ENCODE peak calls at places on chromosome 4, in four cellular contexts. One of them, this sample, is unnamed.

GRCh38 chr4:91519155-91519554 is 784.6 kb upstream of the GRID2 start:
- DNase-seq in endothelial cell of umbilical vein: no peak
- DNase-seq in IMR-90: no peak
- DNase-seq in fibroblast of lung: no peak
- DNase-seq in this sample: no peak

GRCh38 chr4:123997116-123997515 is 600.5 kb downstream of the SPRY1 start:
- DNase-seq in endothelial cell of umbilical vein: no peak
- DNase-seq in IMR-90: no peak
- DNase-seq in fibroblast of lung: no peak
- DNase-seq in this sample: no peak

GRCh38 chr4:48543796-48544195 is 53.7 kb downstream of the ZAR1 start:
- DNase-seq in endothelial cell of umbilical vein: peak
- DNase-seq in IMR-90: peak
- DNase-seq in fibroblast of lung: no peak
- DNase-seq in this sample: peak

GRCh38 chr4:174365018-174365587 is 81.4 kb downstream of the CEP44 start:
- DNase-seq in endothelial cell of umbilical vein: peak
- DNase-seq in IMR-90: peak
- DNase-seq in fibroblast of lung: peak
- DNase-seq in this sample: peak

GRCh38 chr4:5998333-5998936 is 19.8 kb downstream of the C4orf50 start:
- DNase-seq in endothelial cell of umbilical vein: peak
- DNase-seq in IMR-90: peak
- DNase-seq in fibroblast of lung: peak
- DNase-seq in this sample: peak

GRCh38 chr4:146548443-146548842 is 26.7 kb upstream of the SLC10A7 start:
- DNase-seq in endothelial cell of umbilical vein: no peak
- DNase-seq in IMR-90: no peak
- DNase-seq in fibroblast of lung: no peak
- DNase-seq in this sample: no peak

GRCh38 chr4:101954975-101955678 is 164.6 kb downstream of the BANK1 start:
- DNase-seq in endothelial cell of umbilical vein: no peak
- DNase-seq in IMR-90: no peak
- DNase-seq in fibroblast of lung: no peak
- DNase-seq in this sample: peak

GRCh38 chr4:154577324-154577723 is 13.2 kb downstream of the FGA start:
- DNase-seq in endothelial cell of umbilical vein: no peak
- DNase-seq in IMR-90: no peak
- DNase-seq in fibroblast of lung: no peak
- DNase-seq in this sample: no peak

GRCh38 chr4:17447056-17447455 is 64.8 kb downstream of the QDPR start:
- DNase-seq in endothelial cell of umbilical vein: no peak
- DNase-seq in IMR-90: peak
- DNase-seq in fibroblast of lung: no peak
- DNase-seq in this sample: peak

GRCh38 chr4:73573794-73574528 is 46.3 kb downstream of the RASSF6 start:
- DNase-seq in endothelial cell of umbilical vein: peak
- DNase-seq in IMR-90: peak
- DNase-seq in fibroblast of lung: peak
- DNase-seq in this sample: peak

GRCh38 chr4:87260477-87260876 is 40.1 kb upstream of the KLHL8 start:
- DNase-seq in endothelial cell of umbilical vein: no peak
- DNase-seq in IMR-90: peak
- DNase-seq in fibroblast of lung: no peak
- DNase-seq in this sample: no peak

GRCh38 chr4:187603093-187603395 is 392.5 kb upstream of the ZFP42 start:
- DNase-seq in endothelial cell of umbilical vein: no peak
- DNase-seq in IMR-90: peak
- DNase-seq in fibroblast of lung: peak
- DNase-seq in this sample: peak

GRCh38 chr4:185305979-185306442 is 89.7 kb downstream of the LRP2BP start:
- DNase-seq in endothelial cell of umbilical vein: peak
- DNase-seq in IMR-90: peak
- DNase-seq in fibroblast of lung: peak
- DNase-seq in this sample: peak

GRCh38 chr4:140239311-140239710 is 85.3 kb upstream of the MAML3 start:
- DNase-seq in endothelial cell of umbilical vein: no peak
- DNase-seq in IMR-90: no peak
- DNase-seq in fibroblast of lung: no peak
- DNase-seq in this sample: no peak

GRCh38 chr4:140238353-140239041 is 84.5 kb upstream of the MAML3 start:
- DNase-seq in endothelial cell of umbilical vein: peak
- DNase-seq in IMR-90: peak
- DNase-seq in fibroblast of lung: peak
- DNase-seq in this sample: peak

GRCh38 chr4:140242357-140243284 is 88.6 kb upstream of the MAML3 start:
- DNase-seq in endothelial cell of umbilical vein: no peak
- DNase-seq in IMR-90: no peak
- DNase-seq in fibroblast of lung: no peak
- DNase-seq in this sample: no peak

GRCh38 chr4:140237616-140238352 is 83.8 kb upstream of the MAML3 start:
- DNase-seq in endothelial cell of umbilical vein: peak
- DNase-seq in IMR-90: peak
- DNase-seq in fibroblast of lung: peak
- DNase-seq in this sample: peak

DNA sequence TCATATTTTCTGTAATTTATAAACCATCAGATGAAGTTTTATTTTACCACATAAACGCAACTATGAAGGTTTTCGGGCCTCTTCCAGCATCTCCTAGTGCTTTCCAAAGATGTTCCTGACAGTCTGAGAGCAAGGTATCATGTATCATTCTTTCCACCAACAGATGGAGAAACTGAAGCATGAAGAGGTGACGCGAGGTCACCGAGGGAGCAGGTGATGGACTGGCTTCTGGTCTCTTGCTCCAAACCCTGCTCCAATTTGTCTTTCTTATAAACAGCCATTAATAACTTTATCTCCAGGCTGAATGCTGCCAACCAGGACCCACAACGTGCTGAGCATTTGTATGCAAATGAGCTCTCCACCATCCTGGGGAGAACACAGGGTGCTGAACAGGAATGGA is 86.3 kb upstream of the MAML3 start:
- DNase-seq in endothelial cell of umbilical vein: no peak
- DNase-seq in IMR-90: no peak
- DNase-seq in fibroblast of lung: no peak
- DNase-seq in this sample: no peak
- H3K4me2 ChIP-seq in endothelial cell of umbilical vein: no peak
- H3K4me2 ChIP-seq in IMR-90: no peak
- H3K4me2 ChIP-seq in fibroblast of lung: no peak
- H3K4me2 ChIP-seq in this sample: no peak

GRCh38 chr4:100081511-100081910 is 108.8 kb downstream of the DDIT4L start:
- DNase-seq in endothelial cell of umbilical vein: no peak
- DNase-seq in IMR-90: no peak
- DNase-seq in fibroblast of lung: no peak
- DNase-seq in this sample: no peak

GRCh38 chr4:100083289-100083688 is 107.0 kb downstream of the DDIT4L start:
- DNase-seq in endothelial cell of umbilical vein: no peak
- DNase-seq in IMR-90: no peak
- DNase-seq in fibroblast of lung: no peak
- DNase-seq in this sample: no peak

GRCh38 chr4:100084892-100085291 is 105.4 kb downstream of the DDIT4L start:
- DNase-seq in endothelial cell of umbilical vein: no peak
- DNase-seq in IMR-90: no peak
- DNase-seq in fibroblast of lung: no peak
- DNase-seq in this sample: no peak

GRCh38 chr4:100079264-100079663 is 111.0 kb downstream of the DDIT4L start:
- DNase-seq in endothelial cell of umbilical vein: no peak
- DNase-seq in IMR-90: no peak
- DNase-seq in fibroblast of lung: no peak
- DNase-seq in this sample: no peak

GRCh38 chr4:100082852-100083251 is 107.4 kb downstream of the DDIT4L start:
- DNase-seq in endothelial cell of umbilical vein: no peak
- DNase-seq in IMR-90: no peak
- DNase-seq in fibroblast of lung: no peak
- DNase-seq in this sample: no peak
- H3K4me2 ChIP-seq in endothelial cell of umbilical vein: no peak
- H3K4me2 ChIP-seq in IMR-90: no peak
- H3K4me2 ChIP-seq in fibroblast of lung: no peak
- H3K4me2 ChIP-seq in this sample: no peak

GRCh38 chr4:19151684-19152083 is 1100.0 kb upstream of the SLIT2 start:
- DNase-seq in endothelial cell of umbilical vein: no peak
- DNase-seq in IMR-90: no peak
- DNase-seq in fibroblast of lung: no peak
- DNase-seq in this sample: no peak
- H3K4me2 ChIP-seq in endothelial cell of umbilical vein: no peak
- H3K4me2 ChIP-seq in IMR-90: no peak
- H3K4me2 ChIP-seq in fibroblast of lung: no peak
- H3K4me2 ChIP-seq in this sample: no peak

GRCh38 chr4:112510468-112511293 is 5.3 kb downstream of the NEUROG2 start:
- DNase-seq in endothelial cell of umbilical vein: no peak
- DNase-seq in IMR-90: no peak
- DNase-seq in fibroblast of lung: no peak
- DNase-seq in this sample: no peak

GRCh38 chr4:112511294-112512118 is 4.5 kb downstream of the NEUROG2 start:
- DNase-seq in endothelial cell of umbilical vein: no peak
- DNase-seq in IMR-90: no peak
- DNase-seq in fibroblast of lung: no peak
- DNase-seq in this sample: no peak

GRCh38 chr4:112509243-112510190 is 6.5 kb downstream of the NEUROG2 start:
- DNase-seq in endothelial cell of umbilical vein: no peak
- DNase-seq in IMR-90: peak
- DNase-seq in fibroblast of lung: no peak
- DNase-seq in this sample: peak

GRCh38 chr4:112514079-112514448 is 1.9 kb downstream of the NEUROG2 start:
- DNase-seq in endothelial cell of umbilical vein: no peak
- DNase-seq in IMR-90: no peak
- DNase-seq in fibroblast of lung: no peak
- DNase-seq in this sample: no peak

GRCh38 chr4:112510191-112510467 is 5.9 kb downstream of the NEUROG2 start:
- DNase-seq in endothelial cell of umbilical vein: no peak
- DNase-seq in IMR-90: no peak
- DNase-seq in fibroblast of lung: no peak
- DNase-seq in this sample: no peak
- H3K4me2 ChIP-seq in endothelial cell of umbilical vein: peak
- H3K4me2 ChIP-seq in IMR-90: peak
- H3K4me2 ChIP-seq in fibroblast of lung: no peak
- H3K4me2 ChIP-seq in this sample: peak

GRCh38 chr4:2837110-2837903 is 6.3 kb upstream of the ADD1 start:
- DNase-seq in endothelial cell of umbilical vein: no peak
- DNase-seq in IMR-90: no peak
- DNase-seq in fibroblast of lung: no peak
- DNase-seq in this sample: no peak
- H3K4me2 ChIP-seq in endothelial cell of umbilical vein: peak
- H3K4me2 ChIP-seq in IMR-90: no peak
- H3K4me2 ChIP-seq in fibroblast of lung: peak
- H3K4me2 ChIP-seq in this sample: peak

GRCh38 chr4:153223935-153224334 is 19.7 kb downstream of the TRIM2 start:
- DNase-seq in endothelial cell of umbilical vein: peak
- DNase-seq in IMR-90: peak
- DNase-seq in fibroblast of lung: peak
- DNase-seq in this sample: peak
- H3K4me2 ChIP-seq in endothelial cell of umbilical vein: peak
- H3K4me2 ChIP-seq in IMR-90: peak
- H3K4me2 ChIP-seq in fibroblast of lung: peak
- H3K4me2 ChIP-seq in this sample: peak

GRCh38 chr4:66606215-66606614 is 935.9 kb upstream of the EPHA5 start:
- DNase-seq in endothelial cell of umbilical vein: no peak
- DNase-seq in IMR-90: no peak
- DNase-seq in fibroblast of lung: no peak
- DNase-seq in this sample: no peak

GRCh38 chr4:66613591-66613990 is 931.7 kb downstream of the CENPC start:
- DNase-seq in endothelial cell of umbilical vein: no peak
- DNase-seq in IMR-90: no peak
- DNase-seq in fibroblast of lung: no peak
- DNase-seq in this sample: peak

GRCh38 chr4:66604192-66604591 is 933.9 kb upstream of the EPHA5 start:
- DNase-seq in endothelial cell of umbilical vein: no peak
- DNase-seq in IMR-90: no peak
- DNase-seq in fibroblast of lung: no peak
- DNase-seq in this sample: no peak

GRCh38 chr4:66606908-66607307 is 936.6 kb upstream of the EPHA5 start:
- DNase-seq in endothelial cell of umbilical vein: no peak
- DNase-seq in IMR-90: no peak
- DNase-seq in fibroblast of lung: no peak
- DNase-seq in this sample: no peak

GRCh38 chr4:66609014-66609413 is 936.3 kb downstream of the CENPC start:
- DNase-seq in endothelial cell of umbilical vein: no peak
- DNase-seq in IMR-90: no peak
- DNase-seq in fibroblast of lung: no peak
- DNase-seq in this sample: no peak
- H3K4me2 ChIP-seq in endothelial cell of umbilical vein: no peak
- H3K4me2 ChIP-seq in IMR-90: no peak
- H3K4me2 ChIP-seq in fibroblast of lung: no peak
- H3K4me2 ChIP-seq in this sample: no peak

GRCh38 chr4:931194-931959 is 739 bp downstream of the GAK start:
- DNase-seq in endothelial cell of umbilical vein: peak
- DNase-seq in IMR-90: peak
- DNase-seq in fibroblast of lung: peak
- DNase-seq in this sample: peak

GRCh38 chr4:930827-931193 is 1.3 kb downstream of the GAK start:
- DNase-seq in endothelial cell of umbilical vein: no peak
- DNase-seq in IMR-90: no peak
- DNase-seq in fibroblast of lung: no peak
- DNase-seq in this sample: no peak

GRCh38 chr4:931960-932712 is at the start of the genes GAK and TMEM175:
- DNase-seq in endothelial cell of umbilical vein: peak
- DNase-seq in IMR-90: peak
- DNase-seq in fibroblast of lung: peak
- DNase-seq in this sample: peak

GRCh38 chr4:929096-929765 is 2.9 kb downstream of the GAK start:
- DNase-seq in endothelial cell of umbilical vein: no peak
- DNase-seq in IMR-90: no peak
- DNase-seq in fibroblast of lung: no peak
- DNase-seq in this sample: no peak

DNA sequence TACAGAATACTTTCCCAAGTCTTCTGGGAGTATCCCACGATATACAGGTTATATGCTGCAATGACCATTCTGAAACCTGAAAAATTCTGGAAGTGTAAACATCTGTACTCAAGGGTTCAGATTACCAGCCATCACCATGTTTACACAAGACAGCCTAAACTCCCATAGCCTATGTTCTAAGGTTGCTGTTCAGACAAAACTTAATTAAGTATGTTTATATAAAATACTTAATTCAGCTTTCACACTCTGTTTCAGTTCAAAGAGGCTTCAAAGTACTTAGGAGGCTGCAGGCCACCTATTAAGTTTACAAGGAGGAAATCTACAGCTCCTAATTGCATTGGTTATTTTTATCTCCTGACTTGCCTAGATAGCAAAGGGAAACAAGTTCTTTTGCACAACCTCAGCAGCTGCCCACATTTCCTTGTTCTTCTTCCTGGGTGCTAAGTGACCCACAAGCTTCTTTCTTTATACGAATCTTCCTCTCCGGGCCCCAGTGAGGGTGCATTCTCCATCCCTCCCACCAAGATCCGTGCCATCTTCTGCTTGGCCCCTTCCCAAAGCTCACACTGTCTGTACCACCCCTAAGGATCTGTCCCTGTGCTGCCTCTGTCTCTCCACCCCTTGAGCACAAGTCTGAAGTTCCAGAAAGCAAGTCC is 2.0 kb downstream of the GAK start:
- DNase-seq in endothelial cell of umbilical vein: no peak
- DNase-seq in IMR-90: peak
- DNase-seq in fibroblast of lung: peak
- DNase-seq in this sample: no peak
- H3K4me2 ChIP-seq in endothelial cell of umbilical vein: no peak
- H3K4me2 ChIP-seq in IMR-90: peak
- H3K4me2 ChIP-seq in fibroblast of lung: peak
- H3K4me2 ChIP-seq in this sample: peak

This sample was measured in astrocyte.